ENCODE peak calls at places on chromosome 18, in eight cellular contexts. H, K, C, B, X, F, L and W are unnamed samples.

GRCh38 chr18:79512461-79513380 is 117.0 kb downstream of the NFATC1 start:
- DNase-seq in F (no peak), C (no peak), B (no peak), H (no peak), X (no peak), K (no peak), L (peak), W (no peak)

GRCh38 chr18:12836551-12836950 is 47.5 kb downstream of the PTPN2 start:
- DNase-seq in X (no peak), K (no peak), F (no peak), H (no peak), L (no peak), C (no peak), B (no peak), W (no peak)

GRCh38 chr18:68837665-68838390 is 39.9 kb downstream of the CCDC102B start:
- DNase-seq in F (peak), X (no peak), L (no peak), K (peak), H (no peak), B (no peak), C (no peak), W (no peak)

GRCh38 chr18:6521804-6522418 is 107.2 kb upstream of the L3MBTL4 start:
- DNase-seq in C (peak), H (peak), F (peak), K (peak), X (peak), B (no peak), L (no peak), W (peak)

GRCh38 chr18:75285876-75286275 is 75.3 kb downstream of the TSHZ1 start:
- DNase-seq in H (no peak), F (no peak), K (no peak), L (no peak), C (no peak), X (no peak), B (no peak), W (no peak)

GRCh38 chr18:59263566-59264135 is 9.6 kb downstream of the RAX start:
- DNase-seq in L (no peak), B (no peak), F (no peak), H (no peak), C (no peak), K (peak), X (no peak), W (no peak)

GRCh38 chr18:6775702-6776101 is 46.2 kb downstream of the ARHGAP28 start:
- DNase-seq in X (no peak), F (no peak), B (no peak), H (no peak), C (no peak), L (no peak), K (no peak), W (no peak)

GRCh38 chr18:76988015-76988826 is 144.4 kb downstream of the MBP start:
- DNase-seq in H (no peak), X (no peak), C (no peak), F (no peak), L (peak), K (no peak), B (no peak), W (no peak)

GRCh38 chr18:75679347-75679746 is 251.8 kb upstream of the SMIM21 start:
- DNase-seq in B (no peak), K (no peak), X (no peak), H (no peak), C (no peak), L (peak), F (no peak), W (no peak)

GRCh38 chr18:47912343-47912742 is 18.1 kb downstream of the SMAD2 start:
- DNase-seq in F (no peak), L (no peak), B (no peak), X (no peak), K (no peak), C (no peak), H (no peak), W (no peak)

GRCh38 chr18:45384137-45384998 is 230.9 kb upstream of the SLC14A2 start:
- DNase-seq in H (peak), X (peak), C (peak), L (no peak), K (peak), F (peak), B (no peak), W (peak)

GRCh38 chr18:33951031-33951430 is 273.7 kb downstream of the NOL4 start:
- DNase-seq in H (no peak), B (no peak), X (no peak), K (no peak), L (no peak), F (peak), C (no peak), W (no peak)

GRCh38 chr18:62101236-62101635 is 85.6 kb downstream of the PIGN start:
- DNase-seq in X (no peak), F (peak), K (no peak), H (no peak), B (no peak), C (no peak), L (no peak), W (no peak)

GRCh38 chr18:50700245-50701165 is 119.3 kb downstream of the MRO start:
- DNase-seq in F (no peak), B (no peak), L (no peak), K (no peak), X (no peak), C (no peak), H (no peak), W (no peak)

GRCh38 chr18:31819106-31819924 is 58.6 kb upstream of the SLC25A52 start:
- DNase-seq in L (no peak), X (no peak), F (peak), B (no peak), C (no peak), K (peak), H (no peak), W (peak)

GRCh38 chr18:32200766-32201165 is 10.9 kb downstream of the MEP1B start:
- DNase-seq in C (no peak), B (no peak), X (no peak), F (no peak), H (peak), L (no peak), K (no peak), W (no peak)

GRCh38 chr18:78431606-78432005 is 548.0 kb upstream of the SALL3 start:
- DNase-seq in K (no peak), C (no peak), X (no peak), B (no peak), F (no peak), H (no peak), L (no peak), W (no peak)